ENCODE peak calls at places on chromosomes 7 and 10, in nine cellular contexts. One of them, this sample, is unnamed.

GRCh38 chr7:34453150-34453549 is 204.9 kb upstream of the NPSR1 start:
- DNase-seq in Calu3: no peak
- DNase-seq in LNCaP clone FGC: no peak
- DNase-seq in aorta: no peak
- DNase-seq in sciatic nerve: no peak
- DNase-seq in NCI-H510A treated with DMSO at 0.1 percent for 48 hours: no peak
- DNase-seq in HFF-Myc: no peak
- DNase-seq in transverse colon: no peak
- DNase-seq in HuH-7: no peak
- DNase-seq in this sample: no peak

GRCh38 chr10:123250640-123251039 is 96.4 kb downstream of the BUB3 start:
- DNase-seq in NCI-H510A treated with DMSO at 0.1 percent for 48 hours: no peak
- DNase-seq in transverse colon: no peak
- DNase-seq in HFF-Myc: no peak
- DNase-seq in Calu3: no peak
- DNase-seq in aorta: no peak
- DNase-seq in LNCaP clone FGC: no peak
- DNase-seq in sciatic nerve: no peak
- DNase-seq in HuH-7: no peak
- DNase-seq in this sample: no peak

GRCh38 chr7:126820925-126821324 is 431.8 kb downstream of the GRM8 start:
- DNase-seq in HFF-Myc: no peak
- DNase-seq in NCI-H510A treated with DMSO at 0.1 percent for 48 hours: no peak
- DNase-seq in sciatic nerve: no peak
- DNase-seq in LNCaP clone FGC: no peak
- DNase-seq in HuH-7: no peak
- DNase-seq in aorta: no peak
- DNase-seq in Calu3: no peak
- DNase-seq in transverse colon: no peak
- DNase-seq in this sample: no peak

GRCh38 chr10:130020651-130021372 is 56.7 kb upstream of the EBF3 start:
- DNase-seq in LNCaP clone FGC: no peak
- DNase-seq in NCI-H510A treated with DMSO at 0.1 percent for 48 hours: no peak
- DNase-seq in transverse colon: no peak
- DNase-seq in sciatic nerve: no peak
- DNase-seq in Calu3: no peak
- DNase-seq in HuH-7: no peak
- DNase-seq in aorta: no peak
- DNase-seq in HFF-Myc: no peak
- DNase-seq in this sample: no peak

GRCh38 chr7:124387056-124387455 is 354.2 kb upstream of the TMEM229A start:
- DNase-seq in NCI-H510A treated with DMSO at 0.1 percent for 48 hours: no peak
- DNase-seq in sciatic nerve: no peak
- DNase-seq in transverse colon: no peak
- DNase-seq in aorta: no peak
- DNase-seq in HuH-7: no peak
- DNase-seq in LNCaP clone FGC: no peak
- DNase-seq in HFF-Myc: no peak
- DNase-seq in Calu3: no peak
- DNase-seq in this sample: no peak

GRCh38 chr10:73597346-73597745 is 6.2 kb upstream of the USP54 start:
- DNase-seq in Calu3: no peak
- DNase-seq in sciatic nerve: no peak
- DNase-seq in HFF-Myc: no peak
- DNase-seq in NCI-H510A treated with DMSO at 0.1 percent for 48 hours: no peak
- DNase-seq in transverse colon: no peak
- DNase-seq in HuH-7: no peak
- DNase-seq in LNCaP clone FGC: no peak
- DNase-seq in aorta: no peak
- DNase-seq in this sample: no peak

GRCh38 chr7:73577627-73578341 is 595 bp downstream of the TBL2 start:
- DNase-seq in NCI-H510A treated with DMSO at 0.1 percent for 48 hours: peak; percentile 11
- DNase-seq in LNCaP clone FGC: no peak
- DNase-seq in transverse colon: peak; percentile 21
- DNase-seq in aorta: no peak
- DNase-seq in Calu3: no peak
- DNase-seq in HuH-7: no peak
- DNase-seq in sciatic nerve: no peak
- DNase-seq in HFF-Myc: no peak
- DNase-seq in this sample: no peak

GRCh38 chr10:84375011-84375410 is 46.6 kb downstream of the CCSER2 start:
- DNase-seq in HuH-7: no peak
- DNase-seq in transverse colon: no peak
- DNase-seq in sciatic nerve: no peak
- DNase-seq in LNCaP clone FGC: peak; percentile 23
- DNase-seq in NCI-H510A treated with DMSO at 0.1 percent for 48 hours: peak; percentile 73
- DNase-seq in HFF-Myc: peak; percentile 29
- DNase-seq in Calu3: peak; percentile 40
- DNase-seq in aorta: no peak
- DNase-seq in this sample: peak; percentile 53

GRCh38 chr10:86349474-86349873 is 17.1 kb downstream of the GRID1 start:
- DNase-seq in LNCaP clone FGC: no peak
- DNase-seq in aorta: peak; percentile 12
- DNase-seq in transverse colon: no peak
- DNase-seq in HuH-7: peak; percentile 61
- DNase-seq in NCI-H510A treated with DMSO at 0.1 percent for 48 hours: no peak
- DNase-seq in Calu3: no peak
- DNase-seq in HFF-Myc: peak; percentile 3
- DNase-seq in sciatic nerve: no peak
- DNase-seq in this sample: no peak

GRCh38 chr7:96675548-96675947 is 34.1 kb downstream of the SEM1 start:
- DNase-seq in sciatic nerve: no peak
- DNase-seq in aorta: no peak
- DNase-seq in HuH-7: no peak
- DNase-seq in transverse colon: no peak
- DNase-seq in LNCaP clone FGC: no peak
- DNase-seq in NCI-H510A treated with DMSO at 0.1 percent for 48 hours: no peak
- DNase-seq in Calu3: no peak
- DNase-seq in HFF-Myc: no peak
- DNase-seq in this sample: no peak

GRCh38 chr7:42740410-42740809 is 171.5 kb downstream of the C7orf25 start:
- DNase-seq in LNCaP clone FGC: no peak
- DNase-seq in sciatic nerve: no peak
- DNase-seq in HFF-Myc: no peak
- DNase-seq in NCI-H510A treated with DMSO at 0.1 percent for 48 hours: no peak
- DNase-seq in Calu3: no peak
- DNase-seq in HuH-7: no peak
- DNase-seq in aorta: no peak
- DNase-seq in transverse colon: no peak
- DNase-seq in this sample: no peak

GRCh38 chr10:43890124-43890523 is 241.4 kb upstream of the ZNF32 start:
- DNase-seq in HFF-Myc: no peak
- DNase-seq in LNCaP clone FGC: no peak
- DNase-seq in HuH-7: no peak
- DNase-seq in aorta: no peak
- DNase-seq in transverse colon: no peak
- DNase-seq in sciatic nerve: no peak
- DNase-seq in Calu3: no peak
- DNase-seq in NCI-H510A treated with DMSO at 0.1 percent for 48 hours: no peak
- DNase-seq in this sample: no peak

GRCh38 chr10:25405871-25406270 is 231.1 kb downstream of the GPR158 start:
- DNase-seq in HuH-7: no peak
- DNase-seq in transverse colon: no peak
- DNase-seq in Calu3: no peak
- DNase-seq in sciatic nerve: no peak
- DNase-seq in NCI-H510A treated with DMSO at 0.1 percent for 48 hours: no peak
- DNase-seq in HFF-Myc: no peak
- DNase-seq in LNCaP clone FGC: no peak
- DNase-seq in aorta: no peak
- DNase-seq in this sample: no peak

GRCh38 chr10:72321248-72322029 is 33.3 kb downstream of the DNAJB12 start:
- DNase-seq in aorta: no peak
- DNase-seq in HFF-Myc: no peak
- DNase-seq in HuH-7: no peak
- DNase-seq in LNCaP clone FGC: no peak
- DNase-seq in transverse colon: no peak
- DNase-seq in sciatic nerve: peak; percentile 66
- DNase-seq in Calu3: no peak
- DNase-seq in NCI-H510A treated with DMSO at 0.1 percent for 48 hours: peak; percentile 22
- DNase-seq in this sample: no peak

GRCh38 chr7:130372813-130373212 is 7.5 kb upstream of the CPA1 start:
- DNase-seq in sciatic nerve: no peak
- DNase-seq in aorta: no peak
- DNase-seq in LNCaP clone FGC: no peak
- DNase-seq in HFF-Myc: no peak
- DNase-seq in NCI-H510A treated with DMSO at 0.1 percent for 48 hours: no peak
- DNase-seq in Calu3: no peak
- DNase-seq in HuH-7: no peak
- DNase-seq in transverse colon: no peak
- DNase-seq in this sample: no peak

GRCh38 chr7:127287133-127287532 is 34.4 kb upstream of the GRM8 start:
- DNase-seq in transverse colon: peak; percentile 25
- DNase-seq in sciatic nerve: no peak
- DNase-seq in HuH-7: no peak
- DNase-seq in aorta: no peak
- DNase-seq in NCI-H510A treated with DMSO at 0.1 percent for 48 hours: no peak
- DNase-seq in HFF-Myc: no peak
- DNase-seq in Calu3: no peak
- DNase-seq in LNCaP clone FGC: no peak
- DNase-seq in this sample: peak; percentile 56

GRCh38 chr10:52466464-52466863 is 152.4 kb downstream of the DKK1 start:
- DNase-seq in LNCaP clone FGC: no peak
- DNase-seq in HuH-7: no peak
- DNase-seq in sciatic nerve: no peak
- DNase-seq in HFF-Myc: no peak
- DNase-seq in transverse colon: no peak
- DNase-seq in NCI-H510A treated with DMSO at 0.1 percent for 48 hours: no peak
- DNase-seq in aorta: no peak
- DNase-seq in Calu3: no peak
- DNase-seq in this sample: no peak

This sample was measured in LoVo.